ENCODE peak calls at places on chromosome X, in eight cellular contexts. V, T, G, K, I, Q, L and C are unnamed samples.

GRCh38 chrX:141642979-141643378 is 53.5 kb downstream of the SPANXA2 start:
- DNase-seq in V (no peak), T (no peak), G (peak; percentile 2), K (no peak), I (peak; percentile 23), Q (no peak), L (no peak), C (no peak)

GRCh38 chrX:42247241-42247640 is 323.9 kb upstream of the CASK start:
- DNase-seq in V (no peak), T (no peak), G (no peak), K (no peak), I (no peak), Q (no peak), L (no peak), C (no peak)

GRCh38 chrX:121479406-121479805 is 432.0 kb downstream of the GLUD2 start:
- DNase-seq in V (no peak), T (peak; percentile 6), G (no peak), K (no peak), I (no peak), Q (no peak), L (no peak), C (no peak)

GRCh38 chrX:150051096-150051495 is 112.8 kb upstream of the EOLA2 start:
- DNase-seq in V (no peak), T (no peak), G (no peak), K (no peak), I (no peak), Q (no peak), L (no peak), C (no peak)

GRCh38 chrX:85111347-85111746 is 107.7 kb downstream of the APOOL start:
- DNase-seq in V (peak; percentile 20), T (peak; percentile 10), G (no peak), K (no peak), I (peak; percentile 2), Q (no peak), L (no peak), C (no peak)

GRCh38 chrX:34884693-34885277 is 57.8 kb upstream of the FAM47B start:
- DNase-seq in V (no peak), T (no peak), G (peak; percentile 22), K (no peak), I (peak; percentile 83), Q (no peak), L (no peak), C (no peak)

GRCh38 chrX:39204945-39205344 is 403.7 kb downstream of the MID1IP1 start:
- DNase-seq in V (no peak), T (no peak), G (no peak), K (no peak), I (no peak), Q (no peak), L (no peak), C (no peak)

GRCh38 chrX:39946822-39947221 is 150.9 kb downstream of the BCOR start:
- DNase-seq in V (no peak), T (no peak), G (no peak), K (no peak), I (peak; percentile 69), Q (no peak), L (no peak), C (peak; percentile 32)

GRCh38 chrX:13050151-13050550 is 5.7 kb upstream of the FAM9C start:
- DNase-seq in V (no peak), T (no peak), G (no peak), K (no peak), I (no peak), Q (no peak), L (no peak), C (no peak)

GRCh38 chrX:133370719-133371275 is 44.5 kb downstream of the GPC4 start:
- DNase-seq in V (no peak), T (no peak), G (no peak), K (no peak), I (no peak), Q (no peak), L (no peak), C (no peak)

GRCh38 chrX:115549008-115549407 is 12.0 kb upstream of the PLS3 start:
- DNase-seq in V (no peak), T (no peak), G (no peak), K (no peak), I (no peak), Q (no peak), L (no peak), C (no peak)

GRCh38 chrX:128754130-128754529 is 701.9 kb upstream of the ACTRT1 start:
- DNase-seq in V (no peak), T (peak; percentile 91), G (no peak), K (no peak), I (no peak), Q (no peak), L (no peak), C (no peak)

GRCh38 chrX:153738056-153738605 is 13.5 kb downstream of the ABCD1 start:
- DNase-seq in V (no peak), T (no peak), G (no peak), K (no peak), I (no peak), Q (no peak), L (no peak), C (no peak)

GRCh38 chrX:1162119-1162916 is 50.1 kb downstream of the CRLF2 start:
- DNase-seq in V (no peak), T (no peak), G (no peak), K (no peak), I (no peak), Q (no peak), L (no peak), C (no peak)

GRCh38 chrX:57528670-57529255 is 63.0 kb upstream of the ZXDB start:
- DNase-seq in V (peak; percentile 33), T (no peak), G (no peak), K (no peak), I (no peak), Q (no peak), L (no peak), C (no peak)

GRCh38 chrX:131677655-131678628 is 134.1 kb downstream of the OR13H1 start:
- DNase-seq in V (peak; percentile 38), T (peak; percentile 27), G (no peak), K (peak; percentile 47), I (peak; percentile 4), Q (peak; percentile 66), L (peak; percentile 7), C (peak; percentile 1)

GRCh38 chrX:77264490-77264889 is 182.7 kb upstream of the FGF16 start:
- DNase-seq in V (no peak), T (no peak), G (no peak), K (no peak), I (no peak), Q (no peak), L (no peak), C (no peak)

GRCh38 chrX:20205927-20206708 is 60.6 kb downstream of the RPS6KA3 start:
- DNase-seq in V (no peak), T (no peak), G (no peak), K (no peak), I (no peak), Q (no peak), L (no peak), C (no peak)

GRCh38 chrX:140766024-140766611 is 56.6 kb downstream of the LINC00632 start:
- DNase-seq in V (peak; percentile 41), T (peak; percentile 53), G (peak; percentile 30), K (peak; percentile 37), I (peak; percentile 24), Q (peak; percentile 69), L (no peak), C (no peak)

GRCh38 chrX:13345037-13345436 is 25.2 kb upstream of the ATXN3L start:
- DNase-seq in V (no peak), T (no peak), G (no peak), K (no peak), I (no peak), Q (no peak), L (no peak), C (no peak)

GRCh38 chrX:9133426-9133825 is 99.5 kb upstream of the FAM9B start:
- DNase-seq in V (no peak), T (no peak), G (no peak), K (no peak), I (no peak), Q (no peak), L (no peak), C (no peak)

GRCh38 chrX:21735038-21735752 is 22.7 kb downstream of the SMPX start:
- DNase-seq in V (no peak), T (no peak), G (no peak), K (no peak), I (no peak), Q (no peak), L (no peak), C (no peak)

GRCh38 chrX:51420610-51421009 is 75.8 kb downstream of the NUDT11 start:
- DNase-seq in V (peak; percentile 62), T (peak; percentile 2), G (peak; percentile 7), K (no peak), I (peak; percentile 7), Q (peak; percentile 28), L (no peak), C (peak; percentile 7)